ENCODE peak calls at places on chromosomes 13 and 19, in nine cellular contexts. I is body of pancreas; C is mesendoderm; S is naive thymus-derived CD4-positive, alpha-beta T cell; D is tibial nerve; N is colonic mucosa; O is esophagus squamous epithelium; K is psoas muscle; Q is CD4-positive, alpha-beta T cell. R is an unnamed sample.

GRCh38 chr19:48874309-48875135 is 2.3 kb downstream of the PPP1R15A start:
- DNase-seq in I (no peak), C (no peak), S (peak; percentile 24), D (no peak), N (peak; percentile 65), O (no peak), K (no peak), Q (no peak), R (no peak)

GRCh38 chr19:49593233-49594113 is 2.5 kb downstream of the PRR12 start:
- DNase-seq in I (peak; percentile 92), C (peak; percentile 97), S (peak; percentile 90), D (peak; percentile 89), N (peak; percentile 98), O (peak; percentile 37), K (peak; percentile 95), Q (peak; percentile 85), R (peak; percentile 94)

GRCh38 chr13:40508112-40508511 is 158.3 kb downstream of the FOXO1 start:
- DNase-seq in I (no peak), C (no peak), S (peak; percentile 56), D (no peak), N (no peak), O (no peak), K (no peak), Q (no peak), R (no peak)

GRCh38 chr19:50555447-50556235 is 12.6 kb downstream of the LRRC4B start:
- DNase-seq in I (no peak), C (peak; percentile 77), S (no peak), D (no peak), N (no peak), O (no peak), K (no peak), Q (no peak), R (peak; percentile 52)

GRCh38 chr13:42745655-42746054 is 35.7 kb upstream of the FAM216B start:
- DNase-seq in I (no peak), C (no peak), S (no peak), D (no peak), N (no peak), O (no peak), K (no peak), Q (no peak), R (no peak)

GRCh38 chr19:29285878-29286277 is 72.9 kb upstream of the UQCRFS1 start:
- DNase-seq in I (no peak), C (peak; percentile 74), S (no peak), D (no peak), N (no peak), O (no peak), K (no peak), Q (no peak), R (peak; percentile 46)

GRCh38 chr13:31172001-31172400 is 10.3 kb upstream of the HSPH1 start:
- DNase-seq in I (no peak), C (no peak), S (no peak), D (no peak), N (no peak), O (no peak), K (no peak), Q (no peak), R (no peak)

GRCh38 chr13:51765142-51765515 is 38.8 kb downstream of the DHRS12 start:
- DNase-seq in I (no peak), C (no peak), S (peak; percentile 10), D (no peak), N (no peak), O (no peak), K (no peak), Q (no peak), R (no peak)

GRCh38 chr19:2038284-2039081 is 12.6 kb downstream of the MKNK2 start:
- DNase-seq in I (no peak), C (no peak), S (no peak), D (no peak), N (no peak), O (no peak), K (no peak), Q (no peak), R (no peak)

GRCh38 chr19:4660181-4660791 is 9.9 kb downstream of the MYDGF start:
- DNase-seq in I (no peak), C (peak; percentile 74), S (no peak), D (no peak), N (peak; percentile 49), O (no peak), K (no peak), Q (no peak), R (peak; percentile 71)

GRCh38 chr19:50512112-50512998 is 1.4 kb downstream of the ASPDH start:
- DNase-seq in I (peak; percentile 31), C (no peak), S (no peak), D (no peak), N (no peak), O (no peak), K (no peak), Q (no peak), R (no peak)

GRCh38 chr13:21399741-21400140 is 59.4 kb downstream of the ZDHHC20 start:
- DNase-seq in I (no peak), C (no peak), S (peak; percentile 46), D (no peak), N (no peak), O (no peak), K (no peak), Q (no peak), R (no peak)

GRCh38 chr19:13092206-13092605 is 10.5 kb downstream of the LYL1 start:
- DNase-seq in I (no peak), C (no peak), S (no peak), D (no peak), N (no peak), O (no peak), K (no peak), Q (no peak), R (no peak)

GRCh38 chr19:13089857-13090507 is 12.7 kb downstream of the LYL1 start:
- DNase-seq in I (no peak), C (no peak), S (no peak), D (no peak), N (no peak), O (no peak), K (no peak), Q (no peak), R (no peak)

GRCh38 chr19:13091400-13092161 is 11.1 kb downstream of the LYL1 start:
- DNase-seq in I (no peak), C (peak; percentile 72), S (no peak), D (no peak), N (no peak), O (no peak), K (peak; percentile 67), Q (no peak), R (no peak)

GRCh38 chr19:13089139-13089856 is 13.4 kb downstream of the LYL1 start:
- DNase-seq in I (no peak), C (peak; percentile 81), S (no peak), D (no peak), N (no peak), O (no peak), K (no peak), Q (no peak), R (peak; percentile 76)

GRCh38 chr19:13090511-13091231 is 12.0 kb downstream of the LYL1 start:
- DNase-seq in I (no peak), C (no peak), S (no peak), D (no peak), N (no peak), O (no peak), K (no peak), Q (no peak), R (peak; percentile 45)
- H3K27ac ChIP-seq in I (no peak overlapping the region), C (no peak overlapping the region), S (no peak overlapping the region), D (peak overlapping the region; percentile 88), N (no peak overlapping the region), O (peak overlapping the region; percentile 42), K (peak overlapping the region; percentile 74), Q (no peak overlapping the region), R (peak overlapping the region; percentile 7)

GRCh38 chr19:57357406-57357805 is 5.9 kb upstream of the TRAPPC2B start:
- DNase-seq in I (no peak), C (no peak), S (no peak), D (no peak), N (no peak), O (no peak), K (no peak), Q (no peak), R (no peak)

GRCh38 chr19:57359300-57359699 is 4.1 kb upstream of the TRAPPC2B start:
- DNase-seq in I (no peak), C (no peak), S (no peak), D (no peak), N (no peak), O (no peak), K (no peak), Q (no peak), R (no peak)

GRCh38 chr19:57363734-57364181 is 407 bp downstream of the TRAPPC2B start:
- DNase-seq in I (no peak), C (no peak), S (no peak), D (no peak), N (no peak), O (no peak), K (no peak), Q (no peak), R (no peak)

GRCh38 chr19:57362997-57363705 is at the start of the genes TRAPPC2B and ZNF547:
- DNase-seq in I (peak; percentile 98), C (peak; percentile 100), S (peak; percentile 99), D (peak; percentile 93), N (peak; percentile 99), O (peak; percentile 90), K (peak; percentile 99), Q (peak; percentile 97), R (peak; percentile 99)

DNA sequence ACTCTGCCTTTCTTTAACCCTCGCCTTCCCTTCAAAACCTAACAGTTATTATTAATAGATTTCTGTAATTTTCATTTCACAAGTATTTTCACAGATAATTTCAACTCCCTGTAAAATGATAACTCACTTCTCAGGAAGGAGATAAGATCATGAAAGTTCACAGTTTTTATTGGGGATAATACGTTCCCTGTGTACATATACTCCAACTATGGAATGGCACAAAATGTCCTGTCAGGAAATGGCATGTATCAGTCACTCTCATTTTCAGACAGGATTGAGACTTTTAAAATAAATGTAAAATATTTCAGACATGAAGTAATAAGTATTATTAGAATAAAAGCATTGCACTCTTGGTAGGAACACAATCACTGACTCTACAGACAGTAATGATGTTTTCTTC is 932 bp upstream of the TRAPPC2B start:
- DNase-seq in I (no peak), C (no peak), S (no peak), D (no peak), N (no peak), O (no peak), K (no peak), Q (no peak), R (no peak)
- H3K27ac ChIP-seq in I (no peak overlapping the region), C (no peak overlapping the region), S (peak overlapping the region; percentile 84), D (peak overlapping the region; percentile 91), N (no peak overlapping the region), O (peak overlapping the region; percentile 76), K (peak overlapping the region; percentile 98), Q (no peak overlapping the region), R (peak overlapping the region; percentile 78)

DNA sequence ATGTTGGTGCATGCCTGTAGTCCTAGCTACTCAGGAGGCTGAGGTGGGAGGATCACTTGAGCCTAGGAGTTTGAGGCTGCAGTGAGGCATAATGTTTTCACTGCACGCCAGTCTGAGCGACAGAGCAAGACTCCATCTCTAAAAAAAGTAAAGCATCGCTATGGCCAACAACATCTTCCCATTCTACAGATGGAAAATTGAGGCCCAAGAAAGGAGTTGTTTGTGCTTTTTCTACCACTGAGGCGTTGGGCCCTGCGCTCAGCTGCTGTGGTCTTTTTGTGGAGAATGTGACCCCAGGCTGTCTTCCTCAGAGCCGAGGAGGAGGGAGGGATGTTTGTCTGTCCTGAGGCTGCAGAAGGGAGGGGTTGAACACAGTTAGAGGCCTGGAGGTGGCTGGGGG is 485 bp upstream of the C5AR2 start:
- DNase-seq in I (no peak), C (no peak), S (no peak), D (no peak), N (no peak), O (no peak), K (no peak), Q (no peak), R (no peak)
- H3K27ac ChIP-seq in I (no peak overlapping the region), C (no peak overlapping the region), S (no peak overlapping the region), D (peak overlapping the region; percentile 20), N (no peak overlapping the region), O (no peak overlapping the region), K (no peak overlapping the region), Q (no peak overlapping the region), R (no peak overlapping the region)

GRCh38 chr19:40705362-40705651 is 11.4 kb downstream of the COQ8B start:
- DNase-seq in I (no peak), C (no peak), S (no peak), D (peak; percentile 76), N (no peak), O (no peak), K (peak; percentile 65), Q (no peak), R (no peak)
- H3K27ac ChIP-seq in I (no peak overlapping the region), C (no peak overlapping the region), S (no peak overlapping the region), D (peak overlapping the region; percentile 47), N (no peak overlapping the region), O (no peak overlapping the region), K (peak overlapping the region; percentile 18), Q (no peak overlapping the region), R (no peak overlapping the region)